ENCODE peak calls at places on chromosomes 16 and 17, in nine cellular contexts. H is NCI-H1105, E is body of pancreas, X is activated gamma-delta T cell treated with Interleukin-2 at 50 U/mL for 16 hours, K is HCEC 1CT, F is H1, L is cardiac muscle cell, U is MV-4-11, W is ovary. V is an unnamed sample.

GRCh38 chr16:22065252-22065651 is 27.1 kb upstream of the VWA3A start:
- DNase-seq in X (no peak), L (no peak), W (no peak), H (no peak), F (no peak), E (no peak), K (no peak), U (no peak), V (no peak)

GRCh38 chr17:63446218-63446980 is at the start of gene CYB561:
- DNase-seq in U (peak), K (no peak), H (peak), E (peak), W (peak), X (peak), L (no peak), F (no peak), V (peak)

GRCh38 chr17:80000955-80001354 is 34.7 kb downstream of the TBC1D16 start:
- DNase-seq in H (no peak), E (no peak), F (no peak), W (no peak), U (no peak), L (no peak), K (no peak), X (no peak), V (no peak)

GRCh38 chr16:85996843-85997242 is 97.9 kb downstream of the IRF8 start:
- DNase-seq in X (no peak), W (no peak), U (no peak), H (no peak), L (no peak), F (no peak), E (no peak), K (no peak), V (no peak)

GRCh38 chr17:77125432-77125901 is 15.3 kb upstream of the SEC14L1 start:
- DNase-seq in H (no peak), X (no peak), F (no peak), W (no peak), L (no peak), E (no peak), U (no peak), K (peak), V (no peak)

GRCh38 chr16:55058576-55058975 is 127.9 kb downstream of the IRX5 start:
- DNase-seq in H (no peak), U (no peak), W (no peak), X (no peak), K (no peak), F (no peak), E (no peak), L (no peak), V (no peak)

GRCh38 chr16:81723098-81723723 is 55.9 kb upstream of the PLCG2 start:
- DNase-seq in E (peak), F (no peak), X (peak), W (no peak), L (peak), H (peak), U (peak), K (peak), V (no peak)

GRCh38 chr17:43169561-43170139 is 1.4 kb upstream of the NBR1 start:
- DNase-seq in X (peak), U (peak), E (peak), F (no peak), L (no peak), H (peak), K (peak), W (peak), V (no peak)

GRCh38 chr16:25633549-25633948 is 58.2 kb upstream of the HS3ST4 start:
- DNase-seq in H (no peak), W (no peak), F (peak), K (peak), E (peak), L (no peak), X (no peak), U (no peak), V (no peak)

GRCh38 chr16:74954763-74955162 is 30.2 kb downstream of the WDR59 start:
- DNase-seq in F (no peak), U (no peak), X (no peak), E (no peak), H (no peak), L (no peak), W (no peak), K (no peak), V (no peak)

GRCh38 chr17:75517277-75517865 is 1.0 kb downstream of the TSEN54 start:
- DNase-seq in U (no peak), W (peak), L (no peak), K (no peak), X (peak), F (no peak), H (no peak), E (peak), V (no peak)

GRCh38 chr17:794876-795275 is 12.7 kb downstream of the MRM3 start:
- DNase-seq in K (peak), L (peak), E (peak), F (no peak), X (peak), W (peak), U (peak), H (peak), V (no peak)

GRCh38 chr17:16933317-16934132 is 38.4 kb downstream of the TNFRSF13B start:
- DNase-seq in E (no peak), W (no peak), X (no peak), H (no peak), K (no peak), F (no peak), U (no peak), L (no peak), V (no peak)

GRCh38 chr16:67459066-67459857 is 21.7 kb downstream of the ATP6V0D1 start:
- DNase-seq in L (peak), X (no peak), H (no peak), U (no peak), E (peak), F (no peak), W (no peak), K (no peak), V (no peak)

GRCh38 chr17:50468120-50469004 is at the start of gene CHAD:
- DNase-seq in W (peak), X (no peak), E (no peak), H (no peak), L (no peak), K (no peak), U (no peak), F (no peak), V (no peak)

GRCh38 chr17:45851022-45851421 is 6.3 kb downstream of the SPPL2C start:
- DNase-seq in E (no peak), W (no peak), U (no peak), X (no peak), F (no peak), L (no peak), K (no peak), H (no peak), V (no peak)

GRCh38 chr17:7097940-7098339 is 16.7 kb downstream of the ASGR2 start:
- DNase-seq in H (no peak), F (no peak), X (no peak), L (no peak), K (no peak), E (no peak), U (no peak), W (no peak), V (no peak)

GRCh38 chr17:6510321-6511023 is 45.9 kb downstream of the PITPNM3 start:
- DNase-seq in E (peak), F (no peak), L (no peak), U (no peak), X (no peak), W (no peak), K (no peak), H (no peak), V (no peak)

GRCh38 chr17:63822537-63822936 is 4.7 kb upstream of the PSMC5 start:
- DNase-seq in L (no peak), K (no peak), H (no peak), W (no peak), U (no peak), F (no peak), E (no peak), X (no peak), V (no peak)

GRCh38 chr17:14815079-14815478 is 450.0 kb downstream of the PMP22 start:
- DNase-seq in F (no peak), K (peak), X (no peak), H (no peak), L (no peak), E (no peak), W (no peak), U (no peak), V (no peak)

GRCh38 chr17:64331366-64331765 is 59.3 kb downstream of the PECAM1 start:
- DNase-seq in W (no peak), E (no peak), K (no peak), X (no peak), F (no peak), U (peak), H (no peak), L (no peak), V (no peak)

GRCh38 chr16:23877107-23878070 is 41.6 kb downstream of the PRKCB start:
- DNase-seq in L (no peak), K (no peak), H (no peak), F (no peak), U (peak), E (no peak), X (peak), W (no peak), V (no peak)

GRCh38 chr17:9439851-9440250 is 135.8 kb downstream of the STX8 start:
- DNase-seq in L (no peak), E (no peak), H (no peak), F (no peak), X (no peak), U (no peak), K (no peak), W (no peak), V (no peak)

V was measured in type B pancreatic cell.